ENCODE peak calls at places on chromosomes 7 and 10, in four cellular contexts. C is endothelial cell of umbilical vein, F is WTC11, U is H1. M is an unnamed sample.

GRCh38 chr7:154182361-154182760 is 130.2 kb downstream of the DPP6 start:
- DNase-seq in C (no peak), F (no peak), U (no peak), M (no peak)

GRCh38 chr10:126283307-126283706 is 105.0 kb downstream of the ADAM12 start:
- DNase-seq in C (no peak), F (no peak), U (no peak), M (no peak)

GRCh38 chr10:80373566-80373965 is 17.0 kb downstream of the DYDC2 start:
- DNase-seq in C (no peak), F (no peak), U (no peak), M (no peak)

GRCh38 chr10:80477813-80478212 is 23.7 kb downstream of the TSPAN14 start:
- DNase-seq in C (peak), F (no peak), U (no peak), M (peak)

GRCh38 chr10:96047004-96047649 is 3.7 kb downstream of the CCNJ start:
- DNase-seq in C (peak), F (no peak), U (no peak), M (peak)

GRCh38 chr10:125000366-125001312 is 58.7 kb downstream of the ZRANB1 start:
- DNase-seq in C (no peak), F (peak), U (no peak), M (no peak)

GRCh38 chr10:96683065-96683464 is 37.2 kb downstream of the PIK3AP1 start:
- DNase-seq in C (no peak), F (no peak), U (no peak), M (no peak)

GRCh38 chr7:109986701-109987100 is 1104.2 kb upstream of the LRRN3 start:
- DNase-seq in C (no peak), F (no peak), U (no peak), M (no peak)

GRCh38 chr10:131132681-131133080 is 178.8 kb downstream of the TCERG1L start:
- DNase-seq in C (no peak), F (no peak), U (no peak), M (no peak)

GRCh38 chr10:81884856-81885255 is 9.9 kb downstream of the NRG3 start:
- DNase-seq in C (no peak), F (no peak), U (no peak), M (no peak)

GRCh38 chr7:127047521-127047920 is 205.2 kb downstream of the GRM8 start:
- DNase-seq in C (no peak), F (no peak), U (no peak), M (no peak)

GRCh38 chr10:48727866-48728265 is 43.2 kb downstream of the WDFY4 start:
- DNase-seq in C (no peak), F (no peak), U (no peak), M (no peak)

GRCh38 chr10:14396441-14397048 is 65.8 kb upstream of the FRMD4A start:
- DNase-seq in C (no peak), F (no peak), U (no peak), M (no peak)

GRCh38 chr7:41005381-41005901 is 697.4 kb downstream of the INHBA start:
- DNase-seq in C (no peak), F (no peak), U (no peak), M (no peak)

GRCh38 chr7:7212612-7213011 is 30.3 kb downstream of the C1GALT1 start:
- DNase-seq in C (no peak), F (no peak), U (no peak), M (peak)

GRCh38 chr7:32680259-32681173 is 185.2 kb downstream of the AVL9 start:
- DNase-seq in C (no peak), F (peak), U (no peak), M (no peak)

GRCh38 chr10:30556189-30556588 is 73.4 kb downstream of the LYZL2 start:
- DNase-seq in C (no peak), F (no peak), U (no peak), M (no peak)

GRCh38 chr7:84697506-84697905 is 489.4 kb downstream of the SEMA3D start:
- DNase-seq in C (peak), F (no peak), U (no peak), M (peak)

GRCh38 chr10:101229275-101230184 is at the start of gene LBX1:
- DNase-seq in C (no peak), F (peak), U (no peak), M (no peak)

GRCh38 chr10:132209978-132210530 is 23.3 kb downstream of the DPYSL4 start:
- DNase-seq in C (no peak), F (no peak), U (no peak), M (no peak)

GRCh38 chr10:132643709-132644543 is 106.3 kb downstream of the INPP5A start:
- DNase-seq in C (no peak), F (peak), U (no peak), M (no peak)

DNA sequence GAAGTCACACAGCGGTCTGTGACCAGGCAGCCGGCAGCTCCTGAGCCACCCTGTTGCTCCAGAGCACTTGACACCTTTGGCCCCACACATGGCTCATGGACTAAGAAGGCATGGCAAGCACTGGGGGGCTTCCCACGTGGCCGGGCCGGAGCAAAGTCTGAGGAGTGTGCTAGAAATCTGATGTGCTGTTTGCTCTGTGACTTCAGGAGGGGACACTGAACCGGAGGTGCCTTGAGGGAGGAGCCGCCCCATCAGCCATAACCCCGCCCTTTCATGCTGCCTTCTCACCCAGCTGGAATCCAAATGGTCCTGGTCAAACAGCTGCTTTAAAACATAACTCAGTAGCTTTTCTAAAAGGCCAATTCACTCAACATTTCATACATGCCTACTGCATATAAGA is 33.5 kb downstream of the PROSER2 start:
- DNase-seq in C (no peak), F (no peak), U (no peak), M (no peak)
- TF ChIP-seq JUN in C (no peak), F (no peak), U (no peak), M (no peak)

DNA sequence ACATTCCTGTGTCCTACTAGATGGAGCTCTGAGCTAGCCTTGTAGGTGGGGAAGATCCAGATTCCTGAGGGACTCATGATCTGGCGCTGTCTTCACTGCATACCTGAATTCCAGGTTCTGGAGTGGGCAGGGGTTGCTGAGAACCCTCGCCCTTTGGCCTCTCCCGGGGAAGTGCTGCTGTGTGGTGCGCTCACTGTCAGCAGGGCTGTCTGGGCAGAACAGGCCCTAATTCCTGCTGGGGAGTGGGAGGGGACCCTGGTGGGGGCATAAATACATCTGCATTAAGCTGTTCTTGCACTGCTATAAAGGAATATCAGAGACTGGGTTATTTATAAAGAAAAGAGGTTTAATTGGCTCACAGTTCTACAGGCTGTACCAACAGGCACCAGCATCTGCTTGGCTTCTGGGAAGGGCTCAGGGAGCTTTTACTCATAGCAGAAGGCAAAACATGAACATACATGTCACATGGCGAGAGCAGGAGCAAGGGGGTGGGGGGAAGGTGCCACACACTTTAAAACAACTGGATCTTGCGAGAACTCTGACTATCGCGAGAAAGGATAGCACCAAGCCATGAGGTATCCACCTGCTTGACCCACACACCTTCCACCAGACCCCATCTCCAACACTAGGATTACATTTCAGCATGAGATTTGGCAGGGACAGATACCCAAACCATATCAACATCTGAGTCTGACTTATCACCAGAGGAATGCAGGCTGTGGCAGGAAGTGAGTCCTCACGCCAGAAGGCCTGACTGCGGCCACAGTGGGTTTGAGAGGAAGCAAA is 115.0 kb downstream of the ADCY1 start:
- DNase-seq in C (peak), F (no peak), U (peak), M (no peak)
- TF ChIP-seq JUN in C (no peak), F (no peak), U (no peak), M (no peak)

GRCh38 chr7:143343596-143343995 is 18.9 kb downstream of the FAM131B start:
- DNase-seq in C (no peak), F (no peak), U (no peak), M (no peak)

GRCh38 chr7:143346018-143346417 is 16.5 kb downstream of the FAM131B start:
- DNase-seq in C (no peak), F (peak), U (no peak), M (no peak)

GRCh38 chr7:143341842-143342241 is 20.7 kb downstream of the FAM131B start:
- DNase-seq in C (no peak), F (no peak), U (no peak), M (no peak)

GRCh38 chr7:143347950-143348349 is 14.6 kb downstream of the FAM131B start:
- DNase-seq in C (no peak), F (no peak), U (no peak), M (no peak)

DNA sequence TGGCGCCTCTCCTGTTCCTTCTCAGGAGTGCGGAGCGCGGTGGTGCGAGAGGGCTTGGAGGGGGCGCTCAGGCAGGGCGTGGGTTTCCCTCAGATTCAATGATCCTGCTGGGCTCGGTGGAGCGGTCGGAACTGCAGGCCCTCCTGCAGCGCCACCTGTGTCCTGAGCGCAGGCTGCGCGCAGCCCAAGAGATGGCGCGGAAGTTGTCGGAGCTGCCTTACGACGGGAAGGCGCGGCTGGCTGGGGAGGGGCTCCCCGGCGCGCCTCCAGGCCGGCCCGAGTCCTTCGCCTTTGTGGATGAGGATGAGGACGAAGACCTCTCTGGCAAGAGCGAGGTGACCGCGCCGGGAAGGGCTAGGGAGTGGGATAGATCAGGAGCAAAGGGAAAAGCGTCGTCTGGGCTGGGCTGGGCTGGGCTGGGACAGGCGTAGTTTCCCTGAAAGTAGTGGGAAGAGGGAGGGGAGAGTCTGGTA is 17.0 kb downstream of the FAM131B start:
- DNase-seq in C (peak), F (peak), U (peak), M (peak)
- TF ChIP-seq JUN in C (no peak), F (no peak), U (no peak), M (no peak)

GRCh38 chr10:31929986-31930675 is 1.5 kb upstream of the ARHGAP12 start:
- DNase-seq in C (peak), F (no peak), U (no peak), M (no peak)

GRCh38 chr10:31927597-31928530 is 767 bp downstream of the ARHGAP12 start:
- DNase-seq in C (peak), F (peak), U (peak), M (peak)

GRCh38 chr10:31929260-31929985 is 792 bp upstream of the ARHGAP12 start:
- DNase-seq in C (peak), F (peak), U (peak), M (peak)

GRCh38 chr10:31926765-31927596 is 1.6 kb downstream of the ARHGAP12 start:
- DNase-seq in C (peak), F (no peak), U (no peak), M (peak)

GRCh38 chr10:31928531-31929259 is at the start of gene ARHGAP12:
- DNase-seq in C (peak), F (peak), U (peak), M (peak)
- TF ChIP-seq JUN in C (no peak), F (no peak), U (no peak), M (peak)

GRCh38 chr10:15453462-15453861 is 82.4 kb upstream of the FAM171A1 start:
- DNase-seq in C (no peak), F (no peak), U (no peak), M (no peak)
- TF ChIP-seq JUN in C (no peak), F (no peak), U (no peak), M (no peak)

GRCh38 chr10:69858201-69858600 is 56.5 kb downstream of the COL13A1 start:
- DNase-seq in C (no peak), F (no peak), U (no peak), M (no peak)

GRCh38 chr10:69853064-69853463 is 51.4 kb downstream of the COL13A1 start:
- DNase-seq in C (no peak), F (no peak), U (no peak), M (no peak)

GRCh38 chr10:69854685-69855345 is 53.1 kb downstream of the COL13A1 start:
- DNase-seq in C (no peak), F (no peak), U (no peak), M (no peak)

GRCh38 chr10:69856601-69857166 is 55.0 kb downstream of the COL13A1 start:
- DNase-seq in C (no peak), F (no peak), U (no peak), M (no peak)

GRCh38 chr10:69855346-69856163 is 53.8 kb downstream of the COL13A1 start:
- DNase-seq in C (no peak), F (no peak), U (no peak), M (no peak)
- TF ChIP-seq JUN in C (no peak), F (no peak), U (no peak), M (no peak)

GRCh38 chr10:110020265-110020664 is 12.5 kb downstream of the ADD3 start:
- DNase-seq in C (no peak), F (no peak), U (no peak), M (no peak)

GRCh38 chr10:110013615-110014293 is 6.0 kb downstream of the ADD3 start:
- DNase-seq in C (no peak), F (no peak), U (no peak), M (no peak)

GRCh38 chr10:110017940-110018339 is 10.2 kb downstream of the ADD3 start:
- DNase-seq in C (no peak), F (no peak), U (no peak), M (no peak)

GRCh38 chr10:110016957-110017514 is 9.3 kb downstream of the ADD3 start:
- DNase-seq in C (no peak), F (no peak), U (no peak), M (no peak)

DNA sequence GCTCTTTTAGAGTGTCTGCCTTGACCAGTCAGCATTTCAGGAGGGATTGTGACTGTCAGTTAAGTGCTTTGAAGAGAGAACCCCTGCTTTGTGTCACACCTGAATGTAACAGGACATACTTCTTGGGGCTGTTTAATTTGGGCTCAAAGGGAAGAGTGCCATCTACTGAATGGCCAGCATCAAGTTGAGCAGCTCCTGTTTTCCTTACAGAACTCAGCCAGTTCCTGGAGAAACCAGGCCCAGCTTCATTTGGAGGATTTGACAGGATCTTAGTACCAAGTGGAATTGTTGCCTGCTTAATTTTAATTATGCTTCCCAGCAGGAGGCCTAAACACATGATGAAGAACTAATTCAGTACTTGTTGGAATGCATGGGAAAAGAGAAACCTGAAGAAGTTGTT is 8.3 kb downstream of the ADD3 start:
- DNase-seq in C (peak), F (no peak), U (no peak), M (peak)
- TF ChIP-seq JUN in C (no peak), F (no peak), U (no peak), M (no peak)

DNA sequence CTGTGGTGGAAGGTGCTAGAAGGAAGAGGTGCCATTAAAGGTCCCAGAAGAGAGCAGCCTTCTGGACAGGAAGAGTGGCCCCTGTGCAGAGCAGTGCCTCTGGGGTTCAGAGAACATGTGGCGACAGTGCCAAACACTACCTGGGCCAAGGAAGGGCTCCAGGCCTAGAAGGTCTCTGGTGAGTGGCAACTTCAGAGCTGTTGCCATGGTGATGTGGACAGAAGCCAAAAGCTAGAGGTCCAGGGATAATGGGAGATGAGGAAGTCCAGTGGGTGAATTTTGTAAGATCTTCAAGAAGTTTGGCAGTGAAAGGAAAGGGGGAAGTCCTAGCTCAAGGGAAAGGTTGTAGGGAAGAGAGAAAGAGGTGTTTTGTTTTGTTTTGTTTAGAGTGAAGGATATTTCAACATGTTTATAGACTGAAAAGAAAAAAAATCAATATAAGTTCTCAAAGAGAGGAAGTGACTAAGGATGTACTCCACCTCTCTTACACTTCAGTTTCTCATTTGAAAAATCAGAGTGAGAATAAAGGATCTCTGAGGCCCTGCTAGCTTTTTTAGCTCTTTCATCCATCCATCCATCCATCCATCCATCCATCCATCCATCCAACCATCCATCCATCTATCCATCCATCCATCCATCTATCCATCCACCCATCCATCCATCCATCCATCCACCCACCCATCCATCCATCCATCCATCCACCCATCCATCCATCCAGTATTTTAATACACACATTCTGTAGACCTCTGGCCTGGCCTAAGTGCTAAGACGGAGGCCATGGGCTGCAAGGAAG is 77.1 kb upstream of the DUSP5 start:
- DNase-seq in C (peak), F (no peak), U (no peak), M (peak)
- TF ChIP-seq JUN in C (no peak), F (no peak), U (no peak), M (no peak)